ENCODE peak calls at places on chromosome 22, in nine cellular contexts. E is AG10803, X is right lobe of liver, K is AG08395, W is Daoy, Y is Kasumi-1, D is HFF-Myc, B is Calu3, O is cardiac muscle cell. U is an unnamed sample.
A peak's percentile ranks its signal among the peaks of the same experiment; 100 is the strongest.

GRCh38 chr22:17213976-17214375 is 5.3 kb downstream of the ADA2 start:
- DNase-seq in X (peak; percentile 80), D (no peak), Y (no peak), K (no peak), O (peak; percentile 59), W (peak; percentile 51), B (peak; percentile 22), E (peak; percentile 18), U (peak; percentile 37)

GRCh38 chr22:26529345-26529744 is 17.1 kb upstream of the TFIP11 start:
- DNase-seq in Y (no peak), E (peak; percentile 43), W (no peak), B (no peak), O (no peak), D (no peak), K (peak; percentile 25), X (peak; percentile 82), U (no peak)

GRCh38 chr22:26574001-26574723 is 15.8 kb downstream of the TPST2 start:
- DNase-seq in B (no peak), X (no peak), W (no peak), K (no peak), Y (no peak), E (no peak), O (no peak), D (no peak), U (no peak)

GRCh38 chr22:44331881-44332714 is 19.3 kb upstream of the SHISAL1 start:
- DNase-seq in O (peak; percentile 80), Y (no peak), E (peak; percentile 46), X (no peak), D (no peak), B (no peak), K (peak; percentile 47), W (peak; percentile 69), U (peak; percentile 93)

GRCh38 chr22:39434243-39434653 is 22.6 kb upstream of the MGAT3 start:
- DNase-seq in O (no peak), W (no peak), D (no peak), X (peak; percentile 53), E (peak; percentile 18), B (no peak), Y (no peak), K (no peak), U (no peak)

GRCh38 chr22:33303109-33303508 is 244.9 kb upstream of the SYN3 start:
- DNase-seq in O (no peak), K (no peak), Y (no peak), E (no peak), X (no peak), D (no peak), W (no peak), B (no peak), U (peak; percentile 58)

GRCh38 chr22:42692239-42693054 is 28.2 kb downstream of the A4GALT start:
- DNase-seq in K (no peak), O (no peak), B (no peak), X (no peak), Y (no peak), D (no peak), E (no peak), W (no peak), U (peak; percentile 72)

GRCh38 chr22:36467946-36468345 is 13.5 kb downstream of the TXN2 start:
- DNase-seq in Y (peak; percentile 61), X (no peak), E (peak; percentile 93), W (peak; percentile 97), K (peak; percentile 92), B (peak; percentile 73), O (no peak), D (peak; percentile 94), U (peak; percentile 97)

GRCh38 chr22:49176956-49177355 is 650.7 kb downstream of the BRD1 start:
- DNase-seq in O (no peak), W (no peak), B (no peak), Y (no peak), D (no peak), E (no peak), K (no peak), X (no peak), U (no peak)

GRCh38 chr22:41403532-41404318 is 22.0 kb downstream of the TEF start:
- DNase-seq in Y (peak; percentile 91), D (peak; percentile 73), X (peak; percentile 94), E (peak; percentile 81), K (peak; percentile 97), O (peak; percentile 86), B (peak; percentile 95), W (peak; percentile 93), U (peak; percentile 100)

GRCh38 chr22:49303061-49303735 is 524.5 kb downstream of the BRD1 start:
- DNase-seq in B (no peak), O (no peak), Y (no peak), D (no peak), E (no peak), W (no peak), X (no peak), K (no peak), U (no peak)

GRCh38 chr22:43014876-43015676 is at the start of gene PACSIN2:
- DNase-seq in E (peak; percentile 98), O (peak; percentile 99), X (peak; percentile 100), W (peak; percentile 98), B (peak; percentile 99), Y (peak; percentile 95), D (peak; percentile 96), K (peak; percentile 100), U (peak; percentile 100)

GRCh38 chr22:36727110-36727509 is 23.6 kb upstream of the CACNG2 start:
- DNase-seq in X (no peak), W (no peak), O (no peak), B (no peak), D (no peak), E (no peak), Y (no peak), K (no peak), U (peak; percentile 78)

GRCh38 chr22:35205956-35206355 is 51.3 kb upstream of the HMGXB4 start:
- DNase-seq in D (no peak), W (peak; percentile 42), X (no peak), B (no peak), O (peak; percentile 12), Y (no peak), E (no peak), K (no peak), U (no peak)

GRCh38 chr22:39148727-39149535 is 3.5 kb downstream of the CBX7 start:
- DNase-seq in X (no peak), D (no peak), E (no peak), O (no peak), Y (no peak), B (no peak), W (peak; percentile 41), K (no peak), U (peak; percentile 85)

GRCh38 chr22:31342389-31343125 is 3.6 kb downstream of the PATZ1 start:
- DNase-seq in E (no peak), K (no peak), O (no peak), W (no peak), Y (no peak), D (no peak), X (no peak), B (no peak), U (peak; percentile 75)

GRCh38 chr22:36586250-36586649 is 57.3 kb upstream of the EIF3D start:
- DNase-seq in X (no peak), Y (no peak), D (no peak), E (no peak), B (no peak), K (no peak), W (no peak), O (no peak), U (no peak)

GRCh38 chr22:39431821-39432251 is 25.0 kb upstream of the MGAT3 start:
- DNase-seq in D (no peak), O (no peak), E (no peak), W (no peak), Y (no peak), X (peak; percentile 49), K (no peak), B (no peak), U (peak; percentile 88)

GRCh38 chr22:35552186-35552842 is 11.7 kb downstream of the RASD2 start:
- DNase-seq in E (no peak), X (no peak), W (peak; percentile 91), O (peak; percentile 52), D (no peak), Y (peak; percentile 15), B (peak; percentile 67), K (peak; percentile 50), U (peak; percentile 92)

GRCh38 chr22:42938976-42939375 is 76.0 kb downstream of the PACSIN2 start:
- DNase-seq in B (no peak), Y (no peak), X (no peak), W (no peak), E (peak; percentile 35), O (no peak), D (no peak), K (no peak), U (peak; percentile 86)

GRCh38 chr22:22342697-22343602 is 98.4 kb downstream of the VPREB1 start:
- DNase-seq in W (peak; percentile 58), D (peak; percentile 3), K (peak; percentile 23), Y (no peak), E (no peak), B (peak; percentile 91), O (peak; percentile 14), X (peak; percentile 69), U (no peak)

GRCh38 chr22:39240841-39241631 is 3.7 kb downstream of the PDGFB start:
- DNase-seq in X (no peak), E (peak; percentile 15), K (no peak), Y (no peak), D (no peak), O (no peak), W (peak; percentile 29), B (peak; percentile 60), U (no peak)

GRCh38 chr22:19002684-19003038 is 66.6 kb upstream of the PRODH start:
- DNase-seq in Y (no peak), K (no peak), E (no peak), D (no peak), B (no peak), W (no peak), X (no peak), O (no peak), U (no peak)

GRCh38 chr22:22924369-22925145 is 36.9 kb downstream of the IGLL5 start:
- DNase-seq in B (no peak), K (no peak), O (no peak), E (no peak), W (no peak), X (peak; percentile 25), Y (no peak), D (no peak), U (no peak)

GRCh38 chr22:23268139-23268712 is 87.9 kb downstream of the BCR start:
- DNase-seq in E (no peak), Y (no peak), B (no peak), K (no peak), X (no peak), O (no peak), W (no peak), D (no peak), U (no peak)

GRCh38 chr22:44214187-44214586 is 33.5 kb downstream of the PARVG start:
- DNase-seq in W (no peak), O (no peak), E (no peak), K (no peak), X (no peak), Y (no peak), D (no peak), B (no peak), U (peak; percentile 39)

GRCh38 chr22:49032821-49033220 is 794.9 kb downstream of the BRD1 start:
- DNase-seq in Y (no peak), B (no peak), X (no peak), E (no peak), K (no peak), D (no peak), W (no peak), O (no peak), U (no peak)

GRCh38 chr22:32804036-32804435 is 2.5 kb downstream of the TIMP3 start:
- DNase-seq in O (no peak), W (peak; percentile 66), X (no peak), Y (no peak), B (no peak), E (peak; percentile 75), K (peak; percentile 72), D (no peak), U (peak; percentile 94)

GRCh38 chr22:44926124-44926475 is 83.7 kb downstream of the PHF21B start:
- DNase-seq in X (peak; percentile 37), K (no peak), E (no peak), Y (no peak), B (no peak), O (no peak), W (no peak), D (no peak), U (no peak)

GRCh38 chr22:22687638-22688500 is 43.5 kb downstream of the GGTLC2 start:
- DNase-seq in Y (peak; percentile 53), K (peak; percentile 71), O (no peak), X (no peak), B (peak; percentile 47), E (peak; percentile 57), D (peak; percentile 12), W (peak; percentile 56), U (peak; percentile 23)

GRCh38 chr22:29315286-29316195 is at the start of gene RASL10A:
- DNase-seq in O (peak; percentile 58), Y (no peak), W (no peak), K (no peak), D (no peak), X (peak; percentile 48), E (no peak), B (no peak), U (peak; percentile 90)

U was measured in osteoblast.